ENCODE peak calls at places on chromosomes 12 and 14, in five cellular contexts. V is heart left ventricle, G is right atrium auricular region, E is pancreas, R is sigmoid colon. P is an unnamed sample.

GRCh38 chr12:108033091-108033490 is 96.0 kb upstream of the WSCD2 start:
- DNase-seq in V (no peak), G (no peak), E (no peak), R (no peak), P (no peak)

GRCh38 chr12:64652346-64652745 is 42.1 kb downstream of the RASSF3 start:
- DNase-seq in V (peak), G (no peak), E (no peak), R (no peak), P (no peak)

GRCh38 chr12:105601158-105601557 is 270.7 kb downstream of the C12orf75 start:
- DNase-seq in V (no peak), G (no peak), E (no peak), R (no peak), P (no peak)

GRCh38 chr12:120500577-120500976 is 4.7 kb downstream of the DYNLL1 start:
- DNase-seq in V (no peak), G (no peak), E (no peak), R (no peak), P (no peak)

GRCh38 chr12:77681726-77682125 is 149.0 kb upstream of the NAV3 start:
- DNase-seq in V (no peak), G (no peak), E (no peak), R (no peak), P (no peak)

GRCh38 chr12:29004936-29005304 is 144.2 kb upstream of the FAR2 start:
- DNase-seq in V (no peak), G (no peak), E (no peak), R (no peak), P (no peak)

GRCh38 chr12:111248981-111249380 is 119.9 kb downstream of the PHETA1 start:
- DNase-seq in V (no peak), G (no peak), E (no peak), R (no peak), P (no peak)

GRCh38 chr14:54776361-54777001 is 126.1 kb downstream of the GCH1 start:
- DNase-seq in V (peak), G (no peak), E (no peak), R (peak), P (peak)

GRCh38 chr12:89040146-89040964 is 311.9 kb downstream of the DUSP6 start:
- DNase-seq in V (no peak), G (no peak), E (no peak), R (no peak), P (no peak)

GRCh38 chr14:82911930-82912329 is 1378.3 kb upstream of the SEL1L start:
- DNase-seq in V (no peak), G (no peak), E (no peak), R (no peak), P (peak)

GRCh38 chr14:54713364-54713763 is 146.4 kb downstream of the SAMD4A start:
- DNase-seq in V (no peak), G (no peak), E (no peak), R (no peak), P (peak)

GRCh38 chr12:30822385-30823139 is 67.8 kb upstream of the CAPRIN2 start:
- DNase-seq in V (peak), G (peak), E (peak), R (peak), P (peak)

GRCh38 chr12:6871052-6871957 is 1.8 kb downstream of the SPSB2 start:
- DNase-seq in V (no peak), G (no peak), E (no peak), R (no peak), P (no peak)

GRCh38 chr12:1855241-1855640 is 34.9 kb downstream of the LRTM2 start:
- DNase-seq in V (no peak), G (no peak), E (no peak), R (no peak), P (peak)

GRCh38 chr12:94062194-94062593 is 86.2 kb upstream of the PLXNC1 start:
- DNase-seq in V (no peak), G (no peak), E (no peak), R (no peak), P (no peak)

GRCh38 chr12:128578045-128578444 is 245.7 kb downstream of the SLC15A4 start:
- DNase-seq in V (no peak), G (no peak), E (no peak), R (no peak), P (no peak)

GRCh38 chr12:105843989-105844768 is 294.6 kb downstream of the NUAK1 start:
- DNase-seq in V (no peak), G (no peak), E (no peak), R (peak), P (no peak)

GRCh38 chr14:59251811-59252771 is 63.6 kb downstream of the DAAM1 start:
- DNase-seq in V (no peak), G (no peak), E (no peak), R (no peak), P (peak)

GRCh38 chr12:51132693-51133092 is 40.2 kb downstream of the TFCP2 start:
- DNase-seq in V (no peak), G (no peak), E (no peak), R (no peak), P (peak)

GRCh38 chr12:50039151-50039835 is 14.0 kb upstream of the RACGAP1 start:
- DNase-seq in V (peak), G (peak), E (peak), R (peak), P (peak)

GRCh38 chr14:81427348-81428058 is 27.4 kb upstream of the STON2 start:
- DNase-seq in V (peak), G (no peak), E (no peak), R (no peak), P (peak)

GRCh38 chr14:92665699-92666110 is 82.7 kb downstream of the LGMN start:
- DNase-seq in V (no peak), G (no peak), E (no peak), R (no peak), P (no peak)

GRCh38 chr12:102573237-102573636 is 92.9 kb upstream of the IGF1 start:
- DNase-seq in V (no peak), G (no peak), E (no peak), R (no peak), P (no peak)

GRCh38 chr12:92378682-92379479 is 233.2 kb upstream of the BTG1 start:
- DNase-seq in V (no peak), G (no peak), E (no peak), R (no peak), P (no peak)
- H3K27ac ChIP-seq in V (no peak), G (peak), E (no peak), R (no peak), P (no peak)

DNA sequence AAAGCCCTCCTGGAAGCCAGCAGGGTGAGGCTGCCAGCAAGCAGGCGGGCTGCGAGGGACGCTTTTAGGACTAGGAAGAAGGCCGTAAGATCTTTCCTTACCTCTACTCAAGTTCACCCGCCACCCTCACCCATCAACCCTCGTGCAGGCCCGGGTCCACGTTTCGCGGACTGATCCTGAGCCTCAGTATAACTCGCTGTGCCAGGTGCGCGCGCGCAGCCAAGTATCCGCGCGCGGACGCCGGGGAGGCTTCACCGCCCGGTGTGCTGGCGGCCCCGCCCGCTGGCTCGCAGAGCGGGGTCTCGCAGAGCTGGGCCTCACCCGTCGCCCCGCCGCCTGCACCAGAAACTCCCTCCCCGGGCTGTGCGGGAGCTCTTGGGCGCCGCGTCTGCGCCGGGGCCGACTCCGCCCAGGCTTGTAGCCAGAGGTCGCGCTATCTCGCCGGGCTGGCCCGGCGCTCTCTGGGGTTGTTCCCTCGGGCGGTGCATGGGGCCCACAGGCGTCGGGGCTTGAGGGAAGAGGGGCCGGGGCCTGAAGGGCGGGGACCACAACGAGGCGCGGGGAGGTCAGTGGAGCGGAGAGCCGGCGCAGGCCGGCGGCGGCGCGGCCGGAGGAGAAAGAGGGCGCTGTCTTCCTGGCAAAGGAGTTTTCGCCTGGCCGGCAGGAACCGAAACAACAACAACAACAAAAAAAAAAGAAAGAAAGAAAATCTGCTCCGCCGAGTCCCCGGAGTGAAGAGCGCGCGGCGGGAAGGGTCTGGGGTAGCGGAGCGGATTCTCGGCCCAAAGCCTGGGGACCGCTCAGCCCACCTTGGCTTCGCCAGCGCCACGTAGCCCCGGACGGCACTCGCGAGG is 7.7 kb upstream of the SIX1 start:
- DNase-seq in V (no peak), G (no peak), E (peak), R (no peak), P (peak)
- TF ChIP-seq CTCF in V (no peak), G (no peak), E (peak), R (no peak), P (peak)

GRCh38 chr12:13440844-13441243 is 244.3 kb downstream of the EMP1 start:
- DNase-seq in V (no peak), G (no peak), E (no peak), R (no peak), P (no peak)
- H3K27ac ChIP-seq in V (no peak), G (no peak), E (no peak), R (no peak), P (no peak)

GRCh38 chr14:95255013-95255412 is 64.7 kb downstream of the CLMN start:
- DNase-seq in V (no peak), G (no peak), E (no peak), R (no peak), P (no peak)
- TF ChIP-seq CTCF in V (no peak), G (no peak), E (no peak), R (no peak), P (no peak)

DNA sequence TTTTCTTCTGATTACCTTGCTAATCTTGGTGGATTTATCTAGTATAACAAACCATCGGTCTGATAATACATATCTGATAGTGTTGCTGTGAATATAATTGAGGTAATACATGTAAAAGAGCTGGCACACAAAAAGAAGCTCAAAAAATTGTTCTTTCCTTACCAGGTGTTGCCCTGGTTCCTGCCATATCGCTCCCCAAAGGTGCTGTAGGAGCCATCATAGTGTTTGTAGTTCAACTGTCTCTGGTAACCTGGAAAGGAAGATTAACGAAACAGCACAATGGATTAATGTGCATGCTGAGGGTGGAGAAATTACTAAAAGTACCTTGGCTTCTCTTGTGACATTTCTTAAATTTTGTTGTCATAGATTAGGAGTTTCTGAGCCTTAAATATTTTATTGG is 36.6 kb downstream of the A2M start:
- DNase-seq in V (no peak), G (no peak), E (no peak), R (no peak), P (no peak)
- H3K27ac ChIP-seq in V (no peak), G (no peak), E (no peak), R (no peak), P (no peak)